ENCODE peak calls at places on chromosomes 4 and X, in nine cellular contexts. Q is thyroid gland; L is nephron progenitor cell; J is activated CD4-positive, alpha-beta T cell treated with anti-CD3 and anti-CD28 coated beads, Interleukin-2, amount 50 U/mL, for 1 hour; H is SJCRH30; V is bronchial epithelial cell; U is aorta; C is iPS DF 6.9; I is stimulated activated CD8-positive, alpha-beta memory T cell treated with anti-CD3 and anti-CD28 coated beads, Interleukin-4, amount 100 ng/mL, for 1 hour. S is an unnamed sample.

GRCh38 chr4:26323807-26324206 is 3.0 kb downstream of the RBPJ start:
- DNase-seq in H (no peak), C (no peak), Q (no peak), V (no peak), I (no peak), J (no peak), U (no peak), L (no peak), S (no peak)

GRCh38 chr4:113878718-113879117 is 100.7 kb downstream of the ARSJ start:
- DNase-seq in V (peak; percentile 15), C (peak; percentile 39), H (peak; percentile 61), I (no peak), L (peak; percentile 41), J (no peak), Q (no peak), U (no peak), S (no peak)

GRCh38 chr4:173564461-173564860 is 34.4 kb upstream of the HAND2 start:
- DNase-seq in V (no peak), C (no peak), Q (no peak), J (no peak), I (no peak), U (no peak), H (no peak), L (no peak), S (no peak)

GRCh38 chr4:109548655-109549054 is 11.4 kb upstream of the MCUB start:
- DNase-seq in I (no peak), V (peak; percentile 96), Q (no peak), H (no peak), C (no peak), U (peak; percentile 72), J (no peak), L (no peak), S (no peak)

GRCh38 chr4:74032064-74032463 is 6.4 kb downstream of the CXCL3 start:
- DNase-seq in J (no peak), I (no peak), L (no peak), Q (no peak), U (no peak), C (no peak), H (peak; percentile 94), V (peak; percentile 37), S (no peak)

GRCh38 chrX:15497865-15498264 is 2.7 kb upstream of the BMX start:
- DNase-seq in V (peak; percentile 33), J (peak; percentile 42), Q (peak; percentile 51), H (peak; percentile 81), L (peak; percentile 73), I (no peak), U (no peak), C (peak; percentile 16), S (no peak)

GRCh38 chrX:1323315-1323714 is 13.3 kb upstream of the IL3RA start:
- DNase-seq in I (peak; percentile 21), Q (peak; percentile 25), V (no peak), L (peak; percentile 44), C (peak; percentile 82), U (peak; percentile 64), J (peak; percentile 40), H (peak; percentile 62), S (peak; percentile 80)

GRCh38 chr4:184815046-184815877 is 10.5 kb downstream of the ACSL1 start:
- DNase-seq in I (no peak), J (no peak), C (no peak), U (peak; percentile 80), H (peak; percentile 69), L (no peak), V (peak; percentile 96), Q (peak; percentile 95), S (peak; percentile 84)

GRCh38 chr4:114495471-114495928 is 103.1 kb upstream of the UGT8 start:
- DNase-seq in V (no peak), H (no peak), U (no peak), Q (no peak), I (no peak), L (no peak), C (peak; percentile 91), J (no peak), S (no peak)

GRCh38 chr4:133147922-133148689 is 988 bp upstream of the PCDH10 start:
- DNase-seq in J (no peak), U (peak; percentile 60), H (peak; percentile 47), V (no peak), I (no peak), C (no peak), Q (peak; percentile 24), L (peak; percentile 49), S (peak; percentile 69)

GRCh38 chr4:78464265-78464664 is 87.3 kb upstream of the ANXA3 start:
- DNase-seq in J (no peak), L (no peak), Q (no peak), I (no peak), V (peak; percentile 84), U (no peak), H (no peak), C (no peak), S (no peak)

GRCh38 chrX:34879876-34880275 is 62.7 kb upstream of the FAM47B start:
- DNase-seq in I (no peak), J (no peak), H (peak; percentile 85), Q (no peak), C (no peak), L (no peak), V (no peak), U (no peak), S (no peak)

GRCh38 chrX:34343001-34343400 is 210.9 kb upstream of the FAM47A start:
- DNase-seq in J (no peak), U (no peak), L (no peak), V (no peak), Q (no peak), I (no peak), C (no peak), H (no peak), S (no peak)

GRCh38 chr4:84825701-84826100 is 140.8 kb downstream of the WDFY3 start:
- DNase-seq in H (no peak), J (no peak), V (no peak), L (no peak), C (no peak), Q (no peak), I (no peak), U (no peak), S (no peak)

GRCh38 chr4:94588900-94589693 is 137.4 kb downstream of the PDLIM5 start:
- DNase-seq in C (no peak), Q (no peak), U (no peak), J (no peak), L (no peak), I (no peak), H (no peak), V (no peak), S (no peak)

GRCh38 chr4:99205104-99205979 is 13.7 kb downstream of the ADH6 start:
- DNase-seq in H (peak; percentile 22), J (no peak), U (no peak), L (peak; percentile 20), V (peak; percentile 33), Q (no peak), C (no peak), I (no peak), S (no peak)

GRCh38 chr4:137901114-137901513 is 341.0 kb downstream of the SLC7A11 start:
- DNase-seq in U (no peak), Q (no peak), L (no peak), J (no peak), V (no peak), H (no peak), I (no peak), C (no peak), S (no peak)